ENCODE peak calls at places on chromosomes 4 and X, in eight cellular contexts. G, K, D, N, Q, R, C and Y are unnamed samples.

GRCh38 chr4:112910109-112910736 is 139.2 kb upstream of the ANK2 start:
- DNase-seq in N (no peak), D (peak), C (peak), G (no peak), Q (no peak), K (peak), R (no peak), Y (no peak)

GRCh38 chr4:13542577-13543042 is 1.7 kb downstream of the NKX3-2 start:
- DNase-seq in N (no peak), G (peak), Q (no peak), R (no peak), D (no peak), C (no peak), K (no peak), Y (no peak)

GRCh38 chr4:146278986-146279385 is 64.6 kb downstream of the REELD1 start:
- DNase-seq in K (no peak), Q (no peak), N (no peak), G (no peak), R (no peak), C (no peak), D (no peak), Y (no peak)

GRCh38 chr4:151717271-151717670 is 43.5 kb downstream of the GATB start:
- DNase-seq in K (no peak), N (no peak), C (no peak), Q (no peak), R (no peak), G (no peak), D (peak), Y (no peak)

GRCh38 chrX:40694833-40695232 is 40.5 kb downstream of the MED14 start:
- DNase-seq in G (no peak), C (no peak), R (no peak), D (no peak), K (no peak), N (no peak), Q (no peak), Y (no peak)

GRCh38 chrX:140764401-140764919 is 54.9 kb downstream of the LINC00632 start:
- DNase-seq in G (peak), D (peak), R (peak), N (peak), K (no peak), C (peak), Q (no peak), Y (peak)

GRCh38 chr4:158176108-158176507 is 3.3 kb upstream of the GASK1B start:
- DNase-seq in N (no peak), K (no peak), R (peak), D (no peak), Q (peak), G (no peak), C (peak), Y (no peak)

GRCh38 chrX:154748712-154749339 is 2.1 kb downstream of the GAB3 start:
- DNase-seq in Q (no peak), N (peak), R (no peak), C (no peak), G (no peak), D (peak), K (no peak), Y (no peak)

GRCh38 chr4:38949416-38950051 is 81.9 kb downstream of the FAM114A1 start:
- DNase-seq in C (peak), R (no peak), G (no peak), N (no peak), Q (no peak), K (no peak), D (no peak), Y (no peak)

GRCh38 chrX:134717698-134718328 is 59.5 kb upstream of the PLAC1 start:
- DNase-seq in G (no peak), D (no peak), N (no peak), R (no peak), Q (no peak), C (peak), K (no peak), Y (no peak)

GRCh38 chrX:2283111-2283847 is 217.5 kb downstream of the DHRSX start:
- DNase-seq in K (no peak), R (no peak), D (no peak), C (no peak), N (no peak), Q (no peak), G (no peak), Y (no peak)

GRCh38 chr4:156536661-156537060 is 434.9 kb downstream of the PDGFC start:
- DNase-seq in D (no peak), G (no peak), R (no peak), Q (peak), N (no peak), C (peak), K (no peak), Y (no peak)

GRCh38 chr4:145216532-145216931 is 36.1 kb upstream of the OTUD4 start:
- DNase-seq in Q (no peak), R (no peak), C (peak), G (no peak), K (no peak), N (peak), D (no peak), Y (no peak)

GRCh38 chrX:65706041-65706828 is 38.8 kb downstream of the MSN start:
- DNase-seq in K (no peak), N (no peak), D (no peak), R (no peak), G (no peak), C (peak), Q (peak), Y (no peak)

GRCh38 chr4:52266537-52267137 is 215.5 kb downstream of the SPATA18 start:
- DNase-seq in C (no peak), G (no peak), R (no peak), K (no peak), N (no peak), D (no peak), Q (no peak), Y (no peak)

GRCh38 chr4:134328741-134329140 is 127.2 kb upstream of the PABPC4L start:
- DNase-seq in D (no peak), K (no peak), G (no peak), N (peak), C (no peak), Q (no peak), R (no peak), Y (no peak)

GRCh38 chr4:182642831-182643230 is 274.4 kb downstream of the DCTD start:
- DNase-seq in D (no peak), K (no peak), G (no peak), N (no peak), C (peak), Q (no peak), R (no peak), Y (no peak)

GRCh38 chrX:8139713-8140112 is 31.4 kb downstream of the VCX2 start:
- DNase-seq in R (peak), N (no peak), G (no peak), C (no peak), Q (no peak), D (no peak), K (no peak), Y (no peak)

GRCh38 chr4:1183985-1184773 is 11.8 kb upstream of the SPON2 start:
- DNase-seq in N (no peak), K (no peak), Q (peak), G (no peak), R (no peak), C (no peak), D (no peak), Y (no peak)

GRCh38 chr4:56181140-56181950 is 205.9 kb downstream of the AASDH start:
- DNase-seq in D (no peak), Q (no peak), C (peak), N (no peak), G (no peak), K (no peak), R (no peak), Y (no peak)

GRCh38 chr4:1590244-1590643 is 93.9 kb downstream of the FAM53A start:
- DNase-seq in Q (no peak), K (no peak), G (no peak), N (no peak), R (peak), C (peak), D (no peak), Y (no peak)

GRCh38 chrX:45295587-45295986 is 94.9 kb upstream of the DIPK2B start:
- DNase-seq in N (no peak), R (no peak), Q (no peak), G (no peak), C (peak), K (no peak), D (no peak), Y (peak)

GRCh38 chr4:109164011-109164410 is 138.4 kb downstream of the COL25A1 start:
- DNase-seq in G (no peak), K (peak), C (peak), D (peak), Q (no peak), N (peak), R (no peak), Y (no peak)

GRCh38 chr4:10582059-10582686 is 102.4 kb downstream of the CLNK start:
- DNase-seq in R (no peak), Q (peak), C (peak), D (peak), N (peak), K (no peak), G (no peak), Y (no peak)

GRCh38 chr4:153651041-153651960 is 32.8 kb upstream of the TLR2 start:
- DNase-seq in K (no peak), Q (peak), G (no peak), R (peak), D (no peak), N (no peak), C (no peak), Y (no peak)

GRCh38 chrX:6149231-6149870 is 79.3 kb downstream of the NLGN4X start:
- DNase-seq in D (peak), C (no peak), Q (no peak), N (no peak), G (no peak), R (no peak), K (no peak), Y (no peak)

GRCh38 chrX:38881727-38882126 is 80.5 kb downstream of the MID1IP1 start:
- DNase-seq in K (no peak), R (no peak), C (no peak), D (no peak), G (no peak), N (no peak), Q (no peak), Y (no peak)

GRCh38 chr4:168797176-168797575 is 212.9 kb downstream of the CBR4 start:
- DNase-seq in D (no peak), G (no peak), Q (no peak), C (peak), K (no peak), N (no peak), R (no peak), Y (peak)

GRCh38 chr4:168795346-168795745 is 214.7 kb downstream of the CBR4 start:
- DNase-seq in N (no peak), R (no peak), Q (no peak), D (no peak), G (no peak), K (no peak), C (no peak), Y (no peak)

GRCh38 chr4:168794881-168795280 is 215.2 kb downstream of the CBR4 start:
- DNase-seq in C (no peak), Q (no peak), D (no peak), G (no peak), R (no peak), N (no peak), K (no peak), Y (no peak)

GRCh38 chr4:168797738-168798375 is 212.2 kb downstream of the CBR4 start:
- DNase-seq in Q (no peak), C (no peak), D (no peak), G (no peak), K (no peak), N (no peak), R (no peak), Y (no peak)

DNA sequence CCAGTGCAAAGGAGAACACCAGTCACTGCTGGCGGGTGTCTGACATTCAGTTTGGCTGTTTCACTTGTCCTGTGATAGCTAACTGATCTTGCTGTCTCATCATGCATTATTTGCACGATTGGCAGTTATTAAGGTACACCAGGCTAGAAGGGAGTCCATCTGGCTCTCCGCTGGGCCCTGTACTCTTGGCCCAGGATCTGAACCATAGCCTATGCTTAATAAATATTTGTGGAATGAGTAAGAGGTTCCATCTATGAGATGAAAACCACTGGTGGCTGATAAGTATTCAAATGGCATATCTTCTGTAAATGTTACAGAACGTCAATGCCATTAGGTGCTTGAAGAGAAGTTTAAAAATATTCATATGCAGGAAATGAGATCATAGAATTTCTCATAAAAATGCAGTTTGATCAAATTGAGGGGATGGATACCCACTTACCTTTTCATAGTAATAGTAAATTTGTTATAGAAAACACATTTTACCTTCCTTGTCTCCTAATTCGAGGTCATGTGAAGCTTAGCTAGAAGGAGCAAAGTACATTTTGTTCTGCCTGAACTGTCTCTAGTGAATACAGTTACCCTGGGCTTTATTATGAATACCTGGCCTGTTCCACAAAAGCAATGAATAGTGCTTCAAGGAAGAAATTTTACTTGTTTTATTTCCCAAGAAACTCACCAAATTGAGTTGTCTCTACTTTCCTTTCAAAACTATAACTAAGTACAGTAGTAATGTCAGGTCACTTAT is 213.5 kb downstream of the CBR4 start:
- DNase-seq in R (no peak), Q (no peak), G (no peak), K (no peak), C (peak), D (no peak), N (no peak), Y (no peak)
- TF ChIP-seq CTCF in R (no peak), Q (no peak), G (no peak), K (no peak), C (no peak), D (no peak), N (no peak), Y (no peak)

GRCh38 chr4:87316961-87317360 is 5.7 kb downstream of the HSD17B13 start:
- DNase-seq in K (no peak), D (no peak), N (no peak), R (no peak), C (no peak), G (no peak), Q (no peak), Y (no peak)
- TF ChIP-seq CTCF in K (no peak), D (no peak), N (no peak), R (no peak), C (no peak), G (no peak), Q (no peak), Y (no peak)

GRCh38 chr4:6620891-6621555 is 19.5 kb upstream of the MRFAP1 start:
- DNase-seq in Q (no peak), C (no peak), N (peak), D (no peak), G (no peak), R (no peak), K (no peak), Y (no peak)
- TF ChIP-seq CTCF in Q (no peak), C (no peak), N (peak), D (no peak), G (no peak), R (no peak), K (no peak), Y (no peak)

GRCh38 chr4:101787917-101788316 is 2.6 kb upstream of the BANK1 start:
- DNase-seq in G (no peak), N (no peak), C (no peak), K (no peak), R (no peak), D (no peak), Q (no peak), Y (no peak)

GRCh38 chr4:101793397-101793796 is 2.9 kb downstream of the BANK1 start:
- DNase-seq in N (no peak), G (no peak), R (no peak), D (no peak), C (no peak), K (no peak), Q (no peak), Y (no peak)

GRCh38 chr4:101792056-101792575 is 1.6 kb downstream of the BANK1 start:
- DNase-seq in Q (no peak), N (no peak), R (no peak), G (no peak), D (no peak), C (peak), K (no peak), Y (no peak)

GRCh38 chr4:101791189-101791572 is 651 bp downstream of the BANK1 start:
- DNase-seq in G (no peak), R (no peak), N (peak), Q (no peak), D (no peak), K (no peak), C (no peak), Y (no peak)

DNA sequence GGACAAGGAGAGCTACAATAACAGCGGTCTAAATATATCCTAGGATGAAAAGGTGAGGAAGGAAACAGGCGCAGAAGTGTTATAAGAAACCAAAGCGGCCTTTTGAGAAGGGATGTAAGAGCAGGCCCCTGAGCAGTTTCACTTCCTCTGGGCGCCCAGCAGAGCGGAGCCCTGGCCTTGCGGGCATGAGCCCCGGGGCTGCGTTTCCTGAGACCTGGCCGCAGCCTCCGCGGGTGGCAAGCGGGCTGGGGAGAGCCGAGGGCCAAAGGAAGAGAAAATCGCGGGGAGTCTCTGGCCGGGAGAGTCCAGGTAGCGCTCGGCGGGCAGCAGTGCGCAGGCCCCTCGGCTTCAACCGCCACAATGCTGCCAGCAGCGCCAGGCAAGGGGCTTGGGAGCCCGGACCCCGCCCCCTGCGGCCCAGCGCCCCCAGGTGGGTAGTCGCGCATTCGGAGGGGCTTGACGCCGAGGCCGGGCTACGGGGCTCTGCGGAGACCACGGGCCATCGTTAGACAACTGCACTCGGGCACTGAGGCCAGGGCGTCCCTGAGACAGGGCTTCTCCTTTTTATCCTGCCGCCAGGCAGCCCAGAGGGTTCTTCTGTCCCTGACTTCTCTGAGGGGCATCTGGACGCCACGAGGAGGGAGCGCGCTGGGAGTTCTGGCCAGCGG is at the start of gene BANK1:
- DNase-seq in R (peak), N (peak), Q (no peak), C (peak), G (peak), K (no peak), D (peak), Y (no peak)
- TF ChIP-seq CTCF in R (peak), N (peak), Q (no peak), C (peak), G (peak), K (peak), D (peak), Y (no peak)